ENCODE peak calls at places on chromosomes 13 and 19, in four cellular contexts. R, V, W and N are unnamed samples.

GRCh38 chr19:17075860-17076538 is 422 bp downstream of the MYO9B start:
- DNase-seq in R (peak; percentile 52), V (no peak), W (no peak), N (peak; percentile 27)

GRCh38 chr19:3129112-3129511 is 6.7 kb upstream of the GNA15 start:
- DNase-seq in R (peak; percentile 57), V (no peak), W (no peak), N (no peak)

GRCh38 chr19:39436350-39436716 is 584 bp upstream of the RPS16 start:
- DNase-seq in R (no peak), V (no peak), W (no peak), N (no peak)

GRCh38 chr13:25738342-25738771 is 313.5 kb downstream of the SHISA2 start:
- DNase-seq in R (no peak), V (peak; percentile 34), W (no peak), N (no peak)

GRCh38 chr13:84677836-84678235 is 795.6 kb upstream of the SLITRK1 start:
- DNase-seq in R (no peak), V (no peak), W (no peak), N (no peak)

GRCh38 chr19:51365211-51366049 is 758 bp downstream of the ETFB start:
- DNase-seq in R (peak; percentile 70), V (no peak), W (no peak), N (no peak)

GRCh38 chr19:7998081-7998480 is 7.4 kb downstream of the ELAVL1 start:
- DNase-seq in R (no peak), V (no peak), W (no peak), N (no peak)

GRCh38 chr19:17946965-17947784 is 14.4 kb downstream of the CCDC124 start:
- DNase-seq in R (no peak), V (no peak), W (no peak), N (no peak)

GRCh38 chr19:46714523-46715106 is 2.3 kb downstream of the PRKD2 start:
- DNase-seq in R (no peak), V (no peak), W (no peak), N (no peak)

GRCh38 chr13:44158741-44159632 is 214.6 kb upstream of the SERP2 start:
- DNase-seq in R (no peak), V (no peak), W (no peak), N (no peak)

GRCh38 chr13:32261567-32261966 is 53.6 kb downstream of the ZAR1L start:
- DNase-seq in R (peak; percentile 87), V (peak; percentile 25), W (no peak), N (no peak)

GRCh38 chr13:32905063-32905863 is 111.0 kb upstream of the KL start:
- DNase-seq in R (no peak), V (no peak), W (peak; percentile 78), N (no peak)

GRCh38 chr13:98366959-98367358 is 189.9 kb upstream of the RNF113B start:
- DNase-seq in R (no peak), V (no peak), W (no peak), N (no peak)

GRCh38 chr13:98368019-98368418 is 190.9 kb upstream of the RNF113B start:
- DNase-seq in R (no peak), V (no peak), W (no peak), N (no peak)

GRCh38 chr13:98365291-98365690 is 188.2 kb upstream of the RNF113B start:
- DNase-seq in R (no peak), V (no peak), W (no peak), N (no peak)

GRCh38 chr13:98363326-98363725 is 186.3 kb upstream of the RNF113B start:
- DNase-seq in R (no peak), V (no peak), W (no peak), N (no peak)

GRCh38 chr13:98364648-98365047 is 187.6 kb upstream of the RNF113B start:
- DNase-seq in R (no peak), V (no peak), W (no peak), N (no peak)
- TF ChIP-seq JUND in R (no peak), V (no peak), W (no peak), N (no peak)

GRCh38 chr13:50153888-50154287 is 138.6 kb downstream of the KCNRG start:
- DNase-seq in R (no peak), V (no peak), W (no peak), N (no peak)
- TF ChIP-seq JUND in R (no peak), V (no peak), W (no peak), N (no peak)

GRCh38 chr13:80341098-80341701 is at the start of gene SPRY2:
- DNase-seq in R (peak; percentile 89), V (peak; percentile 92), W (no peak), N (peak; percentile 82)
- TF ChIP-seq JUND in R (peak; percentile 59), V (peak; percentile 7), W (no peak), N (no peak)

GRCh38 chr13:49954674-49955455 is 18.7 kb upstream of the SPRYD7 start:
- DNase-seq in R (no peak), V (no peak), W (no peak), N (no peak)

GRCh38 chr13:49952168-49952567 is 16.0 kb upstream of the SPRYD7 start:
- DNase-seq in R (no peak), V (no peak), W (no peak), N (no peak)

GRCh38 chr13:49956131-49956530 is 20.0 kb upstream of the SPRYD7 start:
- DNase-seq in R (no peak), V (no peak), W (no peak), N (no peak)

GRCh38 chr13:49958321-49958720 is 22.2 kb upstream of the SPRYD7 start:
- DNase-seq in R (no peak), V (no peak), W (no peak), N (no peak)

DNA sequence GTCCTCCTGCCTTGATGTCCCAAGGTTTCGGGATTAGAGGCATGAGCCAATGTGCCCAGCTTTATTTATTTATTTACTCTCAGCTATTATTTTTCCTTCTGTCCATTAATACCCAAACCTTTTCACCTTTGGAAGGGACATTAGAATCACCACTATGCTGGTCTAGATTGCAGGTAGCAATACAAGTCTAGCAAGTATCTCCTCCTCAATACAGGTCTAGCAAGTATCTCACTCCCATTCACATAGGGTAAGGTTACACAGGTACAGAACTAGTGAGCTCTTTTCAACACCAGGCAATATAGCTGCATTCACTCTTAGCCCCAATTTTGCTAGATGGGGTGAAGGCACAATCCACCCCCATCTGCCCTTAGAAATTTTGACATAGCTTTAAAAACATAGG is 17.4 kb upstream of the SPRYD7 start:
- DNase-seq in R (no peak), V (no peak), W (no peak), N (no peak)
- TF ChIP-seq JUND in R (no peak), V (no peak), W (no peak), N (no peak)

DNA sequence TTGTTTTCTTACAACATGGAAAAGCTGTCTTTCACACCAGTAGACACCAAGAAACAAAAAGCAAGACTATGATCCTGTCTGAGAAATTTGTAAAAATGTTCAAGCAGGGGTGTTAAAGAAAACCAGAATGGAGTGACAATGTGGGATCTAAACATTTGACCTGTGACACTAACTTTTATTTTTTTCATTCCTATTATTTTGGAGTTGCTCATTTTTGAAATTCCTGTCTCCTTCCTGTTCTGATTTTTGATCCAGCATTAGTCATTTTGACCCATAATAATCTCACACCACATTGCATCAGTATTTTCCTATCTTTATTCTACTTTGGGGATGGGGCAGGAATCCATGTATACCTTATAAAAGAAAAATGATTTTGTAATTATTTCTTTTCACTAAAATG is 164.2 kb downstream of the DLEU7 start:
- DNase-seq in R (no peak), V (no peak), W (no peak), N (no peak)
- TF ChIP-seq JUND in R (no peak), V (no peak), W (no peak), N (no peak)

DNA sequence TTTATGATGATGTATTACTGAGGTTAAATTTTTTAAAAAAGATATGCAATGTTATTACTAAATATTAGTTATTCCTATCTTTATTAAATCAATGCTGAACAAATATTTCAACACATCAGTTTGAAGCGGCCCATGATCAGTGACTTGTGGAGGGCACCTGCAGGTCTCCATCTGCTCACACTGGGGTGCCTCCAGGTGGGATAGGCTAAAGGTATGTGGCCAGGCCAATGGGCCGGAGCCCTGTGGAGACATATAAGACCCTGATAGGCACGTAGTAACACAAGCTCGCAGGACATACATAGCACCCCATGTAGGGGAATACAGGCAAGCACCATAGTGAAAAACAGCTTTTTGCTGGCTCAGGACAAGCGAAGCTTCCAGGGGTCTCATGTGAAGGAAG is 469.8 kb downstream of the ZNF536 start:
- DNase-seq in R (no peak), V (no peak), W (no peak), N (no peak)
- TF ChIP-seq JUND in R (no peak), V (no peak), W (no peak), N (no peak)

GRCh38 chr19:47723573-47723923 is 10.3 kb downstream of the EHD2 start:
- DNase-seq in R (peak; percentile 72), V (no peak), W (no peak), N (peak; percentile 47)

GRCh38 chr19:47720669-47721068 is 7.4 kb downstream of the EHD2 start:
- DNase-seq in R (no peak), V (no peak), W (no peak), N (no peak)

GRCh38 chr19:47714339-47714738 is 1.1 kb downstream of the EHD2 start:
- DNase-seq in R (no peak), V (no peak), W (no peak), N (no peak)

GRCh38 chr19:47716270-47716937 is 3.2 kb downstream of the EHD2 start:
- DNase-seq in R (no peak), V (no peak), W (no peak), N (no peak)

GRCh38 chr19:47719047-47719885 is 6.0 kb downstream of the EHD2 start:
- DNase-seq in R (no peak), V (peak; percentile 95), W (no peak), N (no peak)
- TF ChIP-seq JUND in R (no peak), V (no peak), W (no peak), N (no peak)